ENCODE peak calls at places on chromosomes 5 and 9, in five cellular contexts. A is aorta; X is ovary; Y is IMR-90; D is CD4-positive, alpha-beta T cell. J is an unnamed sample.

GRCh38 chr9:82488702-82489578 is 500.4 kb downstream of the SPATA31D1 start:
- DNase-seq in A (no peak), X (no peak), Y (peak; percentile 88), D (no peak), J (no peak)

GRCh38 chr9:92048924-92049625 is 66.1 kb downstream of the SPTLC1 start:
- DNase-seq in A (no peak), X (no peak), Y (peak; percentile 65), D (no peak), J (no peak)

GRCh38 chr5:179801304-179802206 is 5.1 kb downstream of the MGAT4B start:
- DNase-seq in A (peak; percentile 80), X (peak; percentile 87), Y (peak; percentile 48), D (peak; percentile 85), J (peak; percentile 81)

GRCh38 chr5:36877667-36878420 is 1.3 kb downstream of the NIPBL start:
- DNase-seq in A (no peak), X (no peak), Y (peak; percentile 37), D (no peak), J (no peak)

GRCh38 chr5:119816055-119816454 is 186.7 kb downstream of the FAM170A start:
- DNase-seq in A (no peak), X (no peak), Y (no peak), D (no peak), J (no peak)

GRCh38 chr5:96765043-96765442 is 42.7 kb downstream of the ERAP1 start:
- DNase-seq in A (no peak), X (no peak), Y (no peak), D (no peak), J (no peak)

GRCh38 chr5:67206381-67207328 is 10.1 kb upstream of the CD180 start:
- DNase-seq in A (no peak), X (no peak), Y (peak; percentile 84), D (peak; percentile 71), J (peak; percentile 79)

GRCh38 chr5:146967646-146968045 is 89.1 kb upstream of the PPP2R2B start:
- DNase-seq in A (peak; percentile 51), X (no peak), Y (no peak), D (no peak), J (no peak)

GRCh38 chr5:160021818-160022446 is 13.0 kb downstream of the TTC1 start:
- DNase-seq in A (no peak), X (no peak), Y (peak; percentile 78), D (peak; percentile 37), J (peak; percentile 4)

GRCh38 chr9:124259273-124260078 is 1.7 kb downstream of the NEK6 start:
- DNase-seq in A (peak; percentile 91), X (peak; percentile 83), Y (peak; percentile 91), D (no peak), J (no peak)

GRCh38 chr5:6850033-6850432 is 136.8 kb downstream of the TENT4A start:
- DNase-seq in A (no peak), X (no peak), Y (no peak), D (no peak), J (no peak)

GRCh38 chr9:97628668-97629067 is 4.5 kb downstream of the TSTD2 start:
- DNase-seq in A (no peak), X (no peak), Y (no peak), D (no peak), J (no peak)

GRCh38 chr9:115058684-115059315 is 59.2 kb downstream of the TNC start:
- DNase-seq in A (no peak), X (no peak), Y (peak; percentile 83), D (no peak), J (no peak)

GRCh38 chr9:110802416-110803035 is 133.9 kb downstream of the MUSK start:
- DNase-seq in A (no peak), X (no peak), Y (peak; percentile 65), D (no peak), J (no peak)

GRCh38 chr9:71692337-71692736 is 76.0 kb downstream of the CEMIP2 start:
- DNase-seq in A (peak; percentile 55), X (no peak), Y (peak; percentile 58), D (no peak), J (no peak)

GRCh38 chr9:81116340-81117207 is 572.8 kb downstream of the TLE1 start:
- DNase-seq in A (no peak), X (no peak), Y (peak; percentile 47), D (no peak), J (no peak)

GRCh38 chr9:137666950-137667670 is 48.3 kb downstream of the EHMT1 start:
- DNase-seq in A (no peak), X (peak; percentile 35), Y (no peak), D (no peak), J (no peak)

GRCh38 chr5:110769282-110769681 is 30.5 kb downstream of the SLC25A46 start:
- DNase-seq in A (no peak), X (no peak), Y (peak; percentile 83), D (no peak), J (no peak)

GRCh38 chr9:135215571-135216161 is 128.2 kb downstream of the OLFM1 start:
- DNase-seq in A (peak; percentile 33), X (peak; percentile 66), Y (no peak), D (no peak), J (no peak)

GRCh38 chr9:134889386-134890214 is 9.0 kb downstream of the FCN2 start:
- DNase-seq in A (no peak), X (no peak), Y (no peak), D (no peak), J (no peak)

GRCh38 chr9:83062011-83062652 is 810 bp downstream of the RASEF start:
- DNase-seq in A (no peak), X (peak; percentile 34), Y (peak; percentile 18), D (no peak), J (no peak)

GRCh38 chr9:97990259-97990658 is 7.1 kb downstream of the ANP32B start:
- DNase-seq in A (no peak), X (no peak), Y (peak; percentile 82), D (no peak), J (no peak)

DNA sequence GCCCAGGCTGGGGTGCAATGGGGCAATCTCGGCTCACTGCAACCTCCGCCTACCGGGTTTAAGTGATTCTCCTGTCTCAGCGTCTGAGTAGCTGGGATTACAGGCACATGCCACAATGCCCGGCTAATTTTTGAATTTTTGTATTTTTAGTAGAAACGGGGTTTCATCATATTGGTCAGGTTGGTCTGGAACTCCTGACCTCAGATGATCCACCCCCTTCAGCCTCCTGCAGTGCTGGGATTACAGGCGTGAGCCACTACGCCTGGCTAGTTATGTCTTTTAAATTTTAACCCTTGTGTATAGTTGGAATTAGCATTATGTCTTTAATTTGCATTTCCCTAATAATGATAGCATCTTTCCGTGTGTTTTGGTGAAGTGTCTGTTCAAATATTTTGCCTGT is 11.4 kb downstream of the GPBP1 start:
- DNase-seq in A (no peak), X (no peak), Y (no peak), D (no peak), J (no peak)
- H3K9me3 ChIP-seq in A (no peaks in the 10 kb centered on the region), X (no peaks in the 10 kb centered on the region), Y (no peaks in the 10 kb centered on the region), D (no peaks in the 10 kb centered on the region), J (no peaks in the 10 kb centered on the region)

GRCh38 chr5:106545325-106545724 is 1125.4 kb downstream of the EFNA5 start:
- DNase-seq in A (no peak), X (no peak), Y (no peak), D (no peak), J (no peak)
- H3K9me3 ChIP-seq in A (peaks cover 5% of the 10 kb centered on the region), X (no peaks in the 10 kb centered on the region), Y (peaks cover 7% of the 10 kb centered on the region), D (peaks cover 8% of the 10 kb centered on the region), J (no peaks in the 10 kb centered on the region)

DNA sequence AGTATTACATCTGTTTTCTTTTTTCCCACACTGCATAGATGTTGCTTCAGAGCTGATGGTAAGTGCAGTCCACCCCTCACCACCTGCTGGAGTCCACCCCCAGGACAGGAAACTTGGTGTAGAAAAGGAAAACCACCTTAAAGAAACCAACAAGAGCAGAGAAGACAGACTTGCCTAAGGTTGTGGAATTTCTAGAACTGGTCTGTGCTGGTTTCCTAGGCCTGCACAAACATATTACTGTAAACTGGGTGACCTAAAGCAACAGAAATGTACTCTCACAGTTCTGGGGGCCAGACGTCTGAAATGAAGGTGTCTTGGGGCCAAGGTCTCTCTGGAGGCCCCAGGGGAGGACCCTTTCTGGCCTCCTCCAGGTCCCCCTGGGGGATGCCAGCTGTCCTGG is 293.4 kb upstream of the IRX1 start:
- DNase-seq in A (no peak), X (no peak), Y (no peak), D (no peak), J (no peak)
- H3K9me3 ChIP-seq in A (peaks cover 2% of the 10 kb centered on the region), X (no peaks in the 10 kb centered on the region), Y (peaks cover 26% of the 10 kb centered on the region), D (no peaks in the 10 kb centered on the region), J (no peaks in the 10 kb centered on the region)

GRCh38 chr5:143488372-143488771 is 84.9 kb upstream of the NR3C1 start:
- DNase-seq in A (no peak), X (no peak), Y (no peak), D (no peak), J (no peak)
- H3K9me3 ChIP-seq in A (no peaks in the 10 kb centered on the region), X (no peaks in the 10 kb centered on the region), Y (no peaks in the 10 kb centered on the region), D (no peaks in the 10 kb centered on the region), J (no peaks in the 10 kb centered on the region)

DNA sequence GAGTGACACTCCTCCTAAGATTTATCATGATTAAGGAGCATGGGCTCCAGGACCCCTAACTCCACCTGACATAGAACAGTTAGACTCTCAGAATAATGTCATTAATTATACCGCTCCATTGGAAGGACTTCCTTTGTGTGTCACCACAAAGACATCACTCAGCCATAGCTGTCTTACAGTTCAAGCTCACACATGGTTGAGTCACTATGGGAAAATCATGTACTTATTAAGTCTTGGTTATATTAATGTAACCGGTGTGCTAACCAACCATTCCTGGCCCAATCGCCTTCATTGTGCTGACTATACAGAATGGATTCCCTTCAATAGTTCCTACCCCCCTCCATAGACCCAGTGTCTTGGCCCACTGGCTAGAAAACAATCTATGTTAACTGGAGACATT is 10.9 kb upstream of the MCCC2 start:
- DNase-seq in A (no peak), X (no peak), Y (peak; percentile 31), D (no peak), J (no peak)
- H3K9me3 ChIP-seq in A (peaks cover 1% of the 10 kb centered on the region), X (no peaks in the 10 kb centered on the region), Y (no peaks in the 10 kb centered on the region), D (no peaks in the 10 kb centered on the region), J (no peaks in the 10 kb centered on the region)

GRCh38 chr9:33348998-33349397 is 53.4 kb downstream of the AQP7 start:
- DNase-seq in A (no peak), X (no peak), Y (no peak), D (no peak), J (no peak)
- H3K9me3 ChIP-seq in A (no peaks in the 10 kb centered on the region), X (no peaks in the 10 kb centered on the region), Y (no peaks in the 10 kb centered on the region), D (no peaks in the 10 kb centered on the region), J (no peaks in the 10 kb centered on the region)